ENCODE peak calls at places on chromosomes 4 and X, in five cellular contexts. One of them, this sample, is unnamed.

GRCh38 chr4:22264261-22264660 is 251.6 kb downstream of the ADGRA3 start:
- DNase-seq in NCI-H460: no peak
- DNase-seq in hippocampal formation: no peak
- DNase-seq in nucleus accumbens: no peak
- DNase-seq in NCI-H69: no peak
- DNase-seq in this sample: no peak

GRCh38 chr4:84515075-84515474 is 16.0 kb upstream of the NKX6-1 start:
- DNase-seq in NCI-H460: no peak
- DNase-seq in hippocampal formation: no peak
- DNase-seq in nucleus accumbens: no peak
- DNase-seq in NCI-H69: no peak
- DNase-seq in this sample: no peak

GRCh38 chrX:96729053-96729452 is 44.4 kb downstream of the DIAPH2 start:
- DNase-seq in NCI-H460: no peak
- DNase-seq in hippocampal formation: no peak
- DNase-seq in nucleus accumbens: no peak
- DNase-seq in NCI-H69: no peak
- DNase-seq in this sample: no peak

GRCh38 chr4:119039779-119040178 is 95.9 kb upstream of the MYOZ2 start:
- DNase-seq in NCI-H460: no peak
- DNase-seq in hippocampal formation: no peak
- DNase-seq in nucleus accumbens: no peak
- DNase-seq in NCI-H69: peak
- DNase-seq in this sample: no peak

GRCh38 chr4:156595041-156595440 is 376.6 kb downstream of the PDGFC start:
- DNase-seq in NCI-H460: no peak
- DNase-seq in hippocampal formation: no peak
- DNase-seq in nucleus accumbens: no peak
- DNase-seq in NCI-H69: no peak
- DNase-seq in this sample: no peak

GRCh38 chr4:47801481-47802002 is 36.3 kb downstream of the CORIN start:
- DNase-seq in NCI-H460: no peak
- DNase-seq in hippocampal formation: no peak
- DNase-seq in nucleus accumbens: no peak
- DNase-seq in NCI-H69: no peak
- DNase-seq in this sample: no peak

GRCh38 chr4:76634239-76634638 is 199.2 kb downstream of the SHROOM3 start:
- DNase-seq in NCI-H460: no peak
- DNase-seq in hippocampal formation: no peak
- DNase-seq in nucleus accumbens: no peak
- DNase-seq in NCI-H69: peak
- DNase-seq in this sample: no peak

GRCh38 chr4:76197971-76198410 is 15.6 kb downstream of the SCARB2 start:
- DNase-seq in NCI-H460: no peak
- DNase-seq in hippocampal formation: peak
- DNase-seq in nucleus accumbens: peak
- DNase-seq in NCI-H69: peak
- DNase-seq in this sample: peak

GRCh38 chrX:55778322-55778721 is 60.8 kb downstream of the RRAGB start:
- DNase-seq in NCI-H460: no peak
- DNase-seq in hippocampal formation: no peak
- DNase-seq in nucleus accumbens: no peak
- DNase-seq in NCI-H69: no peak
- DNase-seq in this sample: no peak

GRCh38 chrX:19875051-19875432 is 12.4 kb downstream of the SH3KBP1 start:
- DNase-seq in NCI-H460: no peak
- DNase-seq in hippocampal formation: no peak
- DNase-seq in nucleus accumbens: no peak
- DNase-seq in NCI-H69: no peak
- DNase-seq in this sample: no peak

GRCh38 chrX:134374294-134374693 is 85.7 kb upstream of the HPRT1 start:
- DNase-seq in NCI-H460: no peak
- DNase-seq in hippocampal formation: no peak
- DNase-seq in nucleus accumbens: no peak
- DNase-seq in NCI-H69: peak
- DNase-seq in this sample: no peak

GRCh38 chr4:39085891-39086290 is 23.9 kb downstream of the KLHL5 start:
- DNase-seq in NCI-H460: no peak
- DNase-seq in hippocampal formation: no peak
- DNase-seq in nucleus accumbens: no peak
- DNase-seq in NCI-H69: no peak
- DNase-seq in this sample: no peak

GRCh38 chr4:184541918-184542317 is 67.6 kb upstream of the IRF2 start:
- DNase-seq in NCI-H460: no peak
- DNase-seq in hippocampal formation: no peak
- DNase-seq in nucleus accumbens: no peak
- DNase-seq in NCI-H69: no peak
- DNase-seq in this sample: no peak

GRCh38 chrX:15471016-15471415 is 22.1 kb downstream of the PIR start:
- DNase-seq in NCI-H460: peak
- DNase-seq in hippocampal formation: peak
- DNase-seq in nucleus accumbens: peak
- DNase-seq in NCI-H69: peak
- DNase-seq in this sample: peak

GRCh38 chrX:40996886-40997530 is 88.2 kb upstream of the USP9X start:
- DNase-seq in NCI-H460: peak
- DNase-seq in hippocampal formation: no peak
- DNase-seq in nucleus accumbens: no peak
- DNase-seq in NCI-H69: peak
- DNase-seq in this sample: no peak

GRCh38 chrX:27057883-27058282 is 405.3 kb downstream of the PPP4R3C start:
- DNase-seq in NCI-H460: no peak
- DNase-seq in hippocampal formation: no peak
- DNase-seq in nucleus accumbens: no peak
- DNase-seq in NCI-H69: peak
- DNase-seq in this sample: no peak

GRCh38 chrX:29561417-29561816 is 653.9 kb upstream of the MAGEB2 start:
- DNase-seq in NCI-H460: peak
- DNase-seq in hippocampal formation: no peak
- DNase-seq in nucleus accumbens: no peak
- DNase-seq in NCI-H69: no peak
- DNase-seq in this sample: no peak

GRCh38 chrX:31223817-31224216 is 152.0 kb upstream of the FTHL17 start:
- DNase-seq in NCI-H460: no peak
- DNase-seq in hippocampal formation: no peak
- DNase-seq in nucleus accumbens: no peak
- DNase-seq in NCI-H69: no peak
- DNase-seq in this sample: no peak

GRCh38 chr4:2175990-2176698 is 65.8 kb downstream of the HAUS3 start:
- DNase-seq in NCI-H460: no peak
- DNase-seq in hippocampal formation: no peak
- DNase-seq in nucleus accumbens: no peak
- DNase-seq in NCI-H69: no peak
- DNase-seq in this sample: no peak

GRCh38 chr4:140755811-140756291 is 334 bp downstream of the TBC1D9 start:
- DNase-seq in NCI-H460: no peak
- DNase-seq in hippocampal formation: peak
- DNase-seq in nucleus accumbens: peak
- DNase-seq in NCI-H69: peak
- DNase-seq in this sample: peak

GRCh38 chr4:119597377-119597776 is 31.2 kb downstream of the PDE5A start:
- DNase-seq in NCI-H460: no peak
- DNase-seq in hippocampal formation: no peak
- DNase-seq in nucleus accumbens: no peak
- DNase-seq in NCI-H69: no peak
- DNase-seq in this sample: no peak

GRCh38 chrX:84187501-84188319 is at the start of gene RPS6KA6:
- DNase-seq in NCI-H460: no peak
- DNase-seq in hippocampal formation: peak
- DNase-seq in nucleus accumbens: no peak
- DNase-seq in NCI-H69: peak
- DNase-seq in this sample: no peak

GRCh38 chrX:51608766-51609165 is 9.9 kb downstream of the CENPVL3 start:
- DNase-seq in NCI-H460: no peak
- DNase-seq in hippocampal formation: no peak
- DNase-seq in nucleus accumbens: no peak
- DNase-seq in NCI-H69: no peak
- DNase-seq in this sample: no peak

GRCh38 chrX:30039768-30040167 is 175.6 kb upstream of the MAGEB2 start:
- DNase-seq in NCI-H460: no peak
- DNase-seq in hippocampal formation: no peak
- DNase-seq in nucleus accumbens: no peak
- DNase-seq in NCI-H69: no peak
- DNase-seq in this sample: no peak

GRCh38 chrX:147738260-147738659 is 173.5 kb upstream of the FMR1 start:
- DNase-seq in NCI-H460: no peak
- DNase-seq in hippocampal formation: no peak
- DNase-seq in nucleus accumbens: no peak
- DNase-seq in NCI-H69: no peak
- DNase-seq in this sample: no peak

GRCh38 chr4:150588341-150588740 is 6.4 kb downstream of the MAB21L2 start:
- DNase-seq in NCI-H460: no peak
- DNase-seq in hippocampal formation: no peak
- DNase-seq in nucleus accumbens: no peak
- DNase-seq in NCI-H69: no peak
- DNase-seq in this sample: no peak

GRCh38 chr4:152559641-152560040 is 23.7 kb upstream of the FBXW7 start:
- DNase-seq in NCI-H460: no peak
- DNase-seq in hippocampal formation: no peak
- DNase-seq in nucleus accumbens: no peak
- DNase-seq in NCI-H69: no peak
- DNase-seq in this sample: no peak

GRCh38 chrX:65758505-65758904 is 91.1 kb downstream of the MSN start:
- DNase-seq in NCI-H460: no peak
- DNase-seq in hippocampal formation: no peak
- DNase-seq in nucleus accumbens: no peak
- DNase-seq in NCI-H69: no peak
- DNase-seq in this sample: no peak

GRCh38 chr4:163895369-163896005 is 401.0 kb downstream of the TMA16 start:
- DNase-seq in NCI-H460: no peak
- DNase-seq in hippocampal formation: no peak
- DNase-seq in nucleus accumbens: no peak
- DNase-seq in NCI-H69: peak
- DNase-seq in this sample: no peak

This sample was measured in amygdala.